ENCODE peak calls at places on chromosomes 16 and 17, in nine cellular contexts. One of them, this sample, is unnamed.

GRCh38 chr16:2386990-2387389 is 42.3 kb upstream of the CCNF start:
- DNase-seq in uterus: no peak
- DNase-seq in epithelial cell of esophagus: no peak
- DNase-seq in left ventricle myocardium inferior: no peak
- DNase-seq in fibroblast of mammary gland: peak; percentile 6
- DNase-seq in psoas muscle: no peak
- DNase-seq in kidney epithelial cell: no peak
- DNase-seq in IMR-90: no peak
- DNase-seq in colonic mucosa: no peak
- DNase-seq in this sample: no peak

GRCh38 chr16:82631701-82632685 is 5.2 kb downstream of the CDH13 start:
- DNase-seq in left ventricle myocardium inferior: no peak
- DNase-seq in fibroblast of mammary gland: peak; percentile 41
- DNase-seq in uterus: no peak
- DNase-seq in kidney epithelial cell: no peak
- DNase-seq in IMR-90: peak; percentile 33
- DNase-seq in colonic mucosa: no peak
- DNase-seq in psoas muscle: peak; percentile 85
- DNase-seq in epithelial cell of esophagus: peak; percentile 77
- DNase-seq in this sample: peak; percentile 78

GRCh38 chr17:61157246-61157887 is 242.3 kb upstream of the TBX2 start:
- DNase-seq in uterus: no peak
- DNase-seq in IMR-90: peak; percentile 71
- DNase-seq in left ventricle myocardium inferior: no peak
- DNase-seq in fibroblast of mammary gland: peak; percentile 73
- DNase-seq in colonic mucosa: no peak
- DNase-seq in psoas muscle: no peak
- DNase-seq in epithelial cell of esophagus: peak; percentile 9
- DNase-seq in kidney epithelial cell: no peak
- DNase-seq in this sample: no peak

GRCh38 chr16:82990155-82990554 is 363.4 kb downstream of the CDH13 start:
- DNase-seq in epithelial cell of esophagus: peak; percentile 52
- DNase-seq in kidney epithelial cell: peak; percentile 9
- DNase-seq in colonic mucosa: no peak
- DNase-seq in fibroblast of mammary gland: peak; percentile 57
- DNase-seq in left ventricle myocardium inferior: no peak
- DNase-seq in uterus: no peak
- DNase-seq in psoas muscle: no peak
- DNase-seq in IMR-90: peak; percentile 83
- DNase-seq in this sample: peak; percentile 48

GRCh38 chr16:49788505-49788904 is 67.4 kb downstream of the ZNF423 start:
- DNase-seq in colonic mucosa: peak; percentile 32
- DNase-seq in epithelial cell of esophagus: no peak
- DNase-seq in psoas muscle: peak; percentile 72
- DNase-seq in uterus: peak; percentile 73
- DNase-seq in fibroblast of mammary gland: no peak
- DNase-seq in kidney epithelial cell: no peak
- DNase-seq in left ventricle myocardium inferior: peak; percentile 46
- DNase-seq in IMR-90: no peak
- DNase-seq in this sample: no peak

GRCh38 chr17:81034168-81034777 is 678 bp upstream of the BAIAP2 start:
- DNase-seq in IMR-90: no peak
- DNase-seq in epithelial cell of esophagus: no peak
- DNase-seq in left ventricle myocardium inferior: no peak
- DNase-seq in uterus: no peak
- DNase-seq in fibroblast of mammary gland: no peak
- DNase-seq in kidney epithelial cell: no peak
- DNase-seq in colonic mucosa: no peak
- DNase-seq in psoas muscle: no peak
- DNase-seq in this sample: no peak

GRCh38 chr17:57713140-57713539 is 32.0 kb downstream of the CCDC182 start:
- DNase-seq in epithelial cell of esophagus: no peak
- DNase-seq in psoas muscle: no peak
- DNase-seq in colonic mucosa: no peak
- DNase-seq in fibroblast of mammary gland: no peak
- DNase-seq in left ventricle myocardium inferior: no peak
- DNase-seq in kidney epithelial cell: no peak
- DNase-seq in uterus: no peak
- DNase-seq in IMR-90: no peak
- DNase-seq in this sample: no peak

GRCh38 chr17:47739150-47739549 is 6.1 kb downstream of the TBX21 start:
- DNase-seq in fibroblast of mammary gland: no peak
- DNase-seq in IMR-90: no peak
- DNase-seq in colonic mucosa: no peak
- DNase-seq in kidney epithelial cell: no peak
- DNase-seq in left ventricle myocardium inferior: no peak
- DNase-seq in uterus: no peak
- DNase-seq in epithelial cell of esophagus: no peak
- DNase-seq in psoas muscle: no peak
- DNase-seq in this sample: no peak

GRCh38 chr16:75789237-75789636 is 62.9 kb upstream of the CPHXL start:
- DNase-seq in IMR-90: peak; percentile 46
- DNase-seq in colonic mucosa: no peak
- DNase-seq in left ventricle myocardium inferior: no peak
- DNase-seq in fibroblast of mammary gland: peak; percentile 62
- DNase-seq in uterus: no peak
- DNase-seq in kidney epithelial cell: peak; percentile 1
- DNase-seq in epithelial cell of esophagus: peak; percentile 61
- DNase-seq in psoas muscle: no peak
- DNase-seq in this sample: peak; percentile 45

GRCh38 chr16:85210423-85211169 is 98.3 kb upstream of the CIBAR2 start:
- DNase-seq in uterus: no peak
- DNase-seq in psoas muscle: no peak
- DNase-seq in fibroblast of mammary gland: peak; percentile 92
- DNase-seq in left ventricle myocardium inferior: no peak
- DNase-seq in colonic mucosa: no peak
- DNase-seq in epithelial cell of esophagus: peak; percentile 72
- DNase-seq in kidney epithelial cell: peak; percentile 51
- DNase-seq in IMR-90: peak; percentile 92
- DNase-seq in this sample: peak; percentile 78

GRCh38 chr16:67543582-67543981 is 15.0 kb downstream of the RIPOR1 start:
- DNase-seq in psoas muscle: peak; percentile 49
- DNase-seq in uterus: no peak
- DNase-seq in colonic mucosa: no peak
- DNase-seq in kidney epithelial cell: no peak
- DNase-seq in left ventricle myocardium inferior: no peak
- DNase-seq in IMR-90: no peak
- DNase-seq in fibroblast of mammary gland: no peak
- DNase-seq in epithelial cell of esophagus: no peak
- DNase-seq in this sample: no peak

GRCh38 chr16:67544844-67545664 is 16.4 kb downstream of the RIPOR1 start:
- DNase-seq in IMR-90: no peak
- DNase-seq in epithelial cell of esophagus: no peak
- DNase-seq in uterus: no peak
- DNase-seq in colonic mucosa: no peak
- DNase-seq in fibroblast of mammary gland: no peak
- DNase-seq in left ventricle myocardium inferior: no peak
- DNase-seq in kidney epithelial cell: no peak
- DNase-seq in psoas muscle: peak; percentile 47
- DNase-seq in this sample: no peak

GRCh38 chr16:67543036-67543435 is 14.4 kb downstream of the RIPOR1 start:
- DNase-seq in epithelial cell of esophagus: no peak
- DNase-seq in fibroblast of mammary gland: no peak
- DNase-seq in left ventricle myocardium inferior: no peak
- DNase-seq in IMR-90: no peak
- DNase-seq in colonic mucosa: no peak
- DNase-seq in kidney epithelial cell: no peak
- DNase-seq in psoas muscle: peak; percentile 45
- DNase-seq in uterus: no peak
- DNase-seq in this sample: no peak

GRCh38 chr16:67545665-67546024 is 16.7 kb upstream of the CTCF start:
- DNase-seq in fibroblast of mammary gland: no peak
- DNase-seq in epithelial cell of esophagus: no peak
- DNase-seq in uterus: no peak
- DNase-seq in kidney epithelial cell: no peak
- DNase-seq in colonic mucosa: no peak
- DNase-seq in psoas muscle: no peak
- DNase-seq in left ventricle myocardium inferior: no peak
- DNase-seq in IMR-90: no peak
- DNase-seq in this sample: no peak

DNA sequence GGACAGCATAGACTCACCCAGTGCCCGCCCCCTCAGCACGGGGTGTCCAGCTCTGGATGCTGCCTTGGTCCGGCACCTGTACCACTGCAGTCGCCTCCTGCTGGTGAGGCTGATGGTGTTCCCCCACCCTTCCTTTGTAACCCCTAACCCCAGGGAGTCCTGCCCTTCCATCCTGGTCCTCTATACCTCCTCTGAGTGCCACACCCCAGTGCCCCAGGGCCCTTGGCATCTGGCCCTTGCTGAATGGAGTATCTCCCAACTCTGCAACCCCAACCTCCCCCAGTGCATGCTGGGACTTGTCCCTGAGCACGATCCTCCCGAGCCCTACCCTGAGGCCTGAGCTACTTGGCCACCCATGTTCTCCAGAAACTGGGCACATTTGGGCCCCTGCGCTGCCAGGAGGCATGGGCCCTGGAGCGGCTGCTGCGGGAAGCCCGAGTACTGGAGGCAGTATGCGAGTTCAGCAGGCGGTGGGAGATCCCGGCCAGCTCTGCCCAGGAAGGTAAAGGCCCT is 15.8 kb downstream of the RIPOR1 start:
- DNase-seq in fibroblast of mammary gland: no peak
- DNase-seq in IMR-90: no peak
- DNase-seq in colonic mucosa: no peak
- DNase-seq in kidney epithelial cell: no peak
- DNase-seq in psoas muscle: peak; percentile 53
- DNase-seq in epithelial cell of esophagus: peak; percentile 61
- DNase-seq in left ventricle myocardium inferior: no peak
- DNase-seq in uterus: no peak
- DNase-seq in this sample: peak; percentile 50
- TF ChIP-seq CTCF in fibroblast of mammary gland: no peak
- TF ChIP-seq CTCF in IMR-90: peak; percentile 13
- TF ChIP-seq CTCF in colonic mucosa: no peak
- TF ChIP-seq CTCF in kidney epithelial cell: peak; percentile 17
- TF ChIP-seq CTCF in psoas muscle: no peak
- TF ChIP-seq CTCF in epithelial cell of esophagus: peak; percentile 11
- TF ChIP-seq CTCF in left ventricle myocardium inferior: no peak
- TF ChIP-seq CTCF in uterus: no peak
- TF ChIP-seq CTCF in this sample: peak; percentile 45

GRCh38 chr16:52492789-52493357 is 54.1 kb downstream of the TOX3 start:
- DNase-seq in psoas muscle: no peak
- DNase-seq in left ventricle myocardium inferior: no peak
- DNase-seq in epithelial cell of esophagus: no peak
- DNase-seq in uterus: no peak
- DNase-seq in IMR-90: no peak
- DNase-seq in colonic mucosa: peak; percentile 25
- DNase-seq in fibroblast of mammary gland: no peak
- DNase-seq in kidney epithelial cell: no peak
- DNase-seq in this sample: no peak
- H3K4me3 ChIP-seq in psoas muscle: no peak overlapping the region
- H3K4me3 ChIP-seq in left ventricle myocardium inferior: no peak overlapping the region
- H3K4me3 ChIP-seq in epithelial cell of esophagus: no peak overlapping the region
- H3K4me3 ChIP-seq in uterus: no peak overlapping the region
- H3K4me3 ChIP-seq in IMR-90: no peak overlapping the region
- H3K4me3 ChIP-seq in colonic mucosa: no peak overlapping the region
- H3K4me3 ChIP-seq in fibroblast of mammary gland: no peak overlapping the region
- H3K4me3 ChIP-seq in kidney epithelial cell: no peak overlapping the region
- H3K4me3 ChIP-seq in this sample: no peak overlapping the region

GRCh38 chr17:67865438-67865837 is 40.1 kb downstream of the BPTF start:
- DNase-seq in uterus: no peak
- DNase-seq in IMR-90: peak; percentile 18
- DNase-seq in left ventricle myocardium inferior: no peak
- DNase-seq in epithelial cell of esophagus: peak; percentile 2
- DNase-seq in kidney epithelial cell: no peak
- DNase-seq in fibroblast of mammary gland: no peak
- DNase-seq in colonic mucosa: no peak
- DNase-seq in psoas muscle: no peak
- DNase-seq in this sample: no peak

GRCh38 chr17:67868176-67868575 is 42.9 kb downstream of the BPTF start:
- DNase-seq in left ventricle myocardium inferior: no peak
- DNase-seq in colonic mucosa: no peak
- DNase-seq in IMR-90: no peak
- DNase-seq in fibroblast of mammary gland: no peak
- DNase-seq in psoas muscle: no peak
- DNase-seq in uterus: no peak
- DNase-seq in kidney epithelial cell: no peak
- DNase-seq in epithelial cell of esophagus: no peak
- DNase-seq in this sample: no peak

GRCh38 chr17:67863624-67864247 is 38.4 kb downstream of the BPTF start:
- DNase-seq in colonic mucosa: no peak
- DNase-seq in epithelial cell of esophagus: no peak
- DNase-seq in left ventricle myocardium inferior: no peak
- DNase-seq in uterus: no peak
- DNase-seq in IMR-90: peak; percentile 13
- DNase-seq in psoas muscle: no peak
- DNase-seq in fibroblast of mammary gland: no peak
- DNase-seq in kidney epithelial cell: no peak
- DNase-seq in this sample: no peak

GRCh38 chr17:67867591-67867990 is 42.3 kb downstream of the BPTF start:
- DNase-seq in fibroblast of mammary gland: no peak
- DNase-seq in psoas muscle: no peak
- DNase-seq in left ventricle myocardium inferior: no peak
- DNase-seq in kidney epithelial cell: no peak
- DNase-seq in epithelial cell of esophagus: no peak
- DNase-seq in uterus: no peak
- DNase-seq in colonic mucosa: no peak
- DNase-seq in IMR-90: no peak
- DNase-seq in this sample: no peak

GRCh38 chr17:67862614-67863217 is 37.4 kb downstream of the BPTF start:
- DNase-seq in uterus: no peak
- DNase-seq in colonic mucosa: no peak
- DNase-seq in epithelial cell of esophagus: no peak
- DNase-seq in left ventricle myocardium inferior: no peak
- DNase-seq in psoas muscle: no peak
- DNase-seq in fibroblast of mammary gland: no peak
- DNase-seq in IMR-90: no peak
- DNase-seq in kidney epithelial cell: no peak
- DNase-seq in this sample: no peak
- TF ChIP-seq CTCF in uterus: no peak
- TF ChIP-seq CTCF in colonic mucosa: no peak
- TF ChIP-seq CTCF in epithelial cell of esophagus: no peak
- TF ChIP-seq CTCF in left ventricle myocardium inferior: no peak
- TF ChIP-seq CTCF in psoas muscle: no peak
- TF ChIP-seq CTCF in fibroblast of mammary gland: peak; percentile 16
- TF ChIP-seq CTCF in IMR-90: peak; percentile 14
- TF ChIP-seq CTCF in kidney epithelial cell: peak; percentile 3
- TF ChIP-seq CTCF in this sample: no peak

GRCh38 chr16:71443714-71444113 is 1.9 kb upstream of the TLE7 start:
- DNase-seq in IMR-90: no peak
- DNase-seq in epithelial cell of esophagus: no peak
- DNase-seq in psoas muscle: no peak
- DNase-seq in left ventricle myocardium inferior: no peak
- DNase-seq in uterus: no peak
- DNase-seq in kidney epithelial cell: no peak
- DNase-seq in fibroblast of mammary gland: no peak
- DNase-seq in colonic mucosa: no peak
- DNase-seq in this sample: no peak

GRCh38 chr16:71453051-71453450 is 9.0 kb downstream of the ZNF23 start:
- DNase-seq in colonic mucosa: no peak
- DNase-seq in fibroblast of mammary gland: no peak
- DNase-seq in uterus: no peak
- DNase-seq in psoas muscle: no peak
- DNase-seq in left ventricle myocardium inferior: no peak
- DNase-seq in epithelial cell of esophagus: no peak
- DNase-seq in kidney epithelial cell: no peak
- DNase-seq in IMR-90: peak; percentile 23
- DNase-seq in this sample: no peak

GRCh38 chr16:71449020-71449419 is 7.2 kb upstream of the TLE7 start:
- DNase-seq in uterus: no peak
- DNase-seq in psoas muscle: no peak
- DNase-seq in left ventricle myocardium inferior: no peak
- DNase-seq in fibroblast of mammary gland: no peak
- DNase-seq in IMR-90: no peak
- DNase-seq in epithelial cell of esophagus: no peak
- DNase-seq in colonic mucosa: no peak
- DNase-seq in kidney epithelial cell: no peak
- DNase-seq in this sample: no peak

GRCh38 chr16:71448274-71448866 is 6.5 kb upstream of the TLE7 start:
- DNase-seq in IMR-90: no peak
- DNase-seq in psoas muscle: no peak
- DNase-seq in left ventricle myocardium inferior: no peak
- DNase-seq in epithelial cell of esophagus: no peak
- DNase-seq in kidney epithelial cell: no peak
- DNase-seq in uterus: no peak
- DNase-seq in fibroblast of mammary gland: no peak
- DNase-seq in colonic mucosa: no peak
- DNase-seq in this sample: no peak
- H3K4me3 ChIP-seq in IMR-90: no peak overlapping the region
- H3K4me3 ChIP-seq in psoas muscle: no peak overlapping the region
- H3K4me3 ChIP-seq in left ventricle myocardium inferior: no peak overlapping the region
- H3K4me3 ChIP-seq in epithelial cell of esophagus: no peak overlapping the region
- H3K4me3 ChIP-seq in kidney epithelial cell: no peak overlapping the region
- H3K4me3 ChIP-seq in uterus: no peak overlapping the region
- H3K4me3 ChIP-seq in fibroblast of mammary gland: no peak overlapping the region
- H3K4me3 ChIP-seq in colonic mucosa: no peak overlapping the region
- H3K4me3 ChIP-seq in this sample: no peak overlapping the region